ENCODE peak calls at places on chromosomes 3 and 15, in nine cellular contexts. X is CD8-positive, alpha-beta T cell; E is left lung; I is Peyer's patch; K is IMR-90; W is A549; Q is CD4-positive, alpha-beta T cell; O is suprapubic skin; N is heart left ventricle. L is an unnamed sample.

GRCh38 chr15:60890361-60890991 is 338.6 kb downstream of the RORA start:
- DNase-seq in X (no peak), N (no peak), K (no peak), Q (no peak), O (no peak), E (no peak), W (no peak), I (no peak), L (no peak)

GRCh38 chr3:42336103-42336502 is 70.1 kb upstream of the CCK start:
- DNase-seq in O (no peak), I (no peak), E (no peak), X (no peak), W (no peak), Q (no peak), K (no peak), N (no peak), L (no peak)

GRCh38 chr3:184347321-184348056 is 10.1 kb downstream of the FAM131A start:
- DNase-seq in Q (no peak), N (no peak), K (no peak), E (no peak), W (no peak), I (no peak), O (no peak), X (no peak), L (no peak)

GRCh38 chr3:81406318-81406717 is 355.1 kb downstream of the GBE1 start:
- DNase-seq in N (no peak), I (no peak), Q (no peak), O (no peak), W (no peak), K (no peak), E (no peak), X (no peak), L (no peak)

GRCh38 chr3:32438596-32439344 is 47.1 kb downstream of the CMTM7 start:
- DNase-seq in X (no peak), I (no peak), O (no peak), W (no peak), K (no peak), E (no peak), Q (no peak), N (no peak), L (no peak)

GRCh38 chr3:22360977-22361376 is 610.0 kb upstream of the ZNF385D start:
- DNase-seq in K (no peak), X (no peak), N (no peak), O (no peak), Q (no peak), W (no peak), E (no peak), I (no peak), L (no peak)

GRCh38 chr3:24005669-24006068 is 60.6 kb downstream of the NR1D2 start:
- DNase-seq in I (no peak), W (no peak), O (no peak), K (no peak), X (no peak), N (no peak), Q (no peak), E (no peak), L (no peak)

GRCh38 chr3:55790596-55791350 is 303.7 kb upstream of the WNT5A start:
- DNase-seq in I (no peak), E (no peak), X (no peak), O (no peak), N (no peak), W (no peak), Q (no peak), K (no peak), L (no peak)

GRCh38 chr15:74616020-74616939 is 644 bp downstream of the CLK3 start:
- DNase-seq in O (peak; percentile 90), X (peak; percentile 60), E (peak; percentile 86), N (peak; percentile 87), W (no peak), K (peak; percentile 63), Q (peak; percentile 63), I (peak; percentile 79), L (peak; percentile 59)

GRCh38 chr3:134092231-134092701 is 62.5 kb upstream of the SLCO2A1 start:
- DNase-seq in K (peak; percentile 76), E (no peak), X (no peak), I (no peak), Q (no peak), N (no peak), W (no peak), O (no peak), L (no peak)

GRCh38 chr15:94600496-94600895 is 369.1 kb downstream of the MCTP2 start:
- DNase-seq in X (no peak), K (no peak), W (no peak), O (no peak), I (no peak), Q (no peak), E (no peak), N (no peak), L (no peak)

GRCh38 chr3:36763850-36764703 is at the start of gene DCLK3:
- DNase-seq in X (no peak), K (no peak), I (no peak), O (no peak), Q (no peak), W (no peak), N (peak; percentile 25), E (no peak), L (no peak)

GRCh38 chr3:140708815-140709214 is 31.0 kb downstream of the TRIM42 start:
- DNase-seq in N (no peak), I (no peak), X (no peak), W (no peak), E (no peak), Q (no peak), K (no peak), O (no peak), L (no peak)

DNA sequence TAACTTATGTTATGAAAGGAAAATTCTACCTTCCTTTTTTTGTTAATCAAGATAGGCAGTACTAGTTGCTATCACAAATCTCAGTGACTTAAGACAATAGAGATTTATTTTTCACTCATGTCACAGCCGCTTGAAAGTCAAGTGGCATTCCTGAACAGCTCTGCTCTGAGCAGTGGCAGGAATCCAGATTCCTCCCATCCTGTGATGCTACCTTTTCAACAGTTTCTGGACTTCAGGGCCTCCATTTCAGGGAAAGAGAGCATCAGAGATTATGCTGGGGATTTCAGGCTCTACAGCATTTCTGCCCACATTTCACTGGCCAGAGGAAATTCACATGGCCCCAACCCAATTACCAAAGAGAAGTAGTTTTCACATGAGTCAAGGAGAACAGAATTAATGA is 83.4 kb downstream of the IL1RAP start:
- DNase-seq in W (no peak), Q (no peak), E (no peak), O (no peak), N (peak; percentile 38), X (no peak), I (no peak), K (no peak), L (no peak)
- H3K27ac ChIP-seq in W (no peak overlapping the region), Q (no peak overlapping the region), E (no peak overlapping the region), O (peak overlapping the region; percentile 28), N (no peak overlapping the region), X (no peak overlapping the region), I (no peak overlapping the region), K (no peak overlapping the region), L (no peak overlapping the region)

DNA sequence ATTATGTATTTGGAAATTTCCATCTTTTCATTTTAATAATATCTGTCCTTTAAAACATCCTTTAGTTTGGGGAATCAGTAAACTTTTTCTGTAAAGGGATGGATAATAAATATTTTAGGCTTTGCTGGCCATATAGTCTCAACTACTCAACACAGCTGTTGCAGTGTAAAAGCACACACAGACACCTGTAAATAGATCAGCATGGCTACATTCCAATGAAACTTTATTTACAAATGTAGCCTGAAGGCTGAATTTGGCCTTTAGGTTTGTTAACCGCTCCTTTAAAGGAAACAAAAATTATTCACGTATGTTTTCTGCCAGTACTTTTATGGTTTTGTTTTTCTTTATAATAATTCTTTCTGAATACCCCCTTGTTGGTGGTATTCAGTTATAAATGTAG is 184.8 kb downstream of the ADAMTSL3 start:
- DNase-seq in Q (no peak), W (no peak), N (no peak), X (no peak), E (no peak), I (no peak), K (no peak), O (no peak), L (no peak)
- TF ChIP-seq CTCF in Q (no peak), W (no peak), N (no peak), X (no peak), E (no peak), I (no peak), K (no peak), O (no peak), L (no peak)

DNA sequence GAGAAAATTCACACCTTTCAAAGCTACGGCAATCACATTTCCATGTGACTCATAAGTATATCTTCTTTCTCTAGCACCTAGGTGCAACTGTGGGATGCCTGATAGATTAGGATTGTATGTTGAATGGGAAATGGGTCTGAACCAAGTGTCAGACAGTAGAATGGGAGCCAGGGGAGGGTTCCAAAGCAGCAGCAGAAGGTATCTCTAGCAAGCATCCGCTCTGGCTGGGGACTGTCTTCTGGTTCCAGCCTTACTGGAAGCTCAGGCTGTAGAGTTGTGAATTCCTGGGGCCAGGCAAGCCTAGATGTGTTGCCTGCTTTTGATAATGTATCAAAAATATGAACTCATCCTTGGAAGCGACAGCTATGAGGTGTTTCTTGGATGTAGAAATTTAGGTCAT is 2.1 kb upstream of the CHL1 start:
- DNase-seq in K (no peak), I (no peak), Q (no peak), E (no peak), N (no peak), X (no peak), O (no peak), W (no peak), L (no peak)
- H3K27ac ChIP-seq in K (no peak overlapping the region), I (no peak overlapping the region), Q (no peak overlapping the region), E (no peak overlapping the region), N (no peak overlapping the region), X (no peak overlapping the region), O (no peak overlapping the region), W (no peak overlapping the region), L (no peak overlapping the region)

GRCh38 chr15:66941791-66942190 is 123.6 kb upstream of the SMAD3 start:
- DNase-seq in Q (no peak), W (no peak), K (no peak), N (peak; percentile 18), I (no peak), E (no peak), O (peak; percentile 33), X (no peak), L (no peak)
- TF ChIP-seq CTCF in Q (no peak), W (no peak), K (no peak), N (no peak), I (no peak), E (no peak), O (no peak), X (no peak), L (no peak)

L was measured in RWPE1.